ENCODE peak calls at places on chromosomes 12 and 14, in seven cellular contexts. Y is tibial nerve, J is HCT116, N is psoas muscle, W is AG04450, A is brain microvascular endothelial cell, F is H7. P is an unnamed sample. For H3K27me3, the result is how much of the 10 kb centered on the place peaks cover.

GRCh38 chr14:68688872-68689371 is 103.9 kb downstream of the ZFP36L1 start:
- DNase-seq in Y (no peak), J (no peak), N (no peak), W (no peak), A (peak), F (peak), P (no peak)

GRCh38 chr12:93571360-93571853 is 1.1 kb upstream of the SOCS2 start:
- DNase-seq in Y (peak), J (peak), N (peak), W (no peak), A (peak), F (peak), P (peak)

GRCh38 chr12:65539062-65539461 is 260.6 kb downstream of the MSRB3 start:
- DNase-seq in Y (no peak), J (no peak), N (no peak), W (no peak), A (no peak), F (no peak), P (no peak)

GRCh38 chr14:70754989-70755388 is 54.3 kb downstream of the MAP3K9 start:
- DNase-seq in Y (no peak), J (peak), N (no peak), W (no peak), A (peak), F (no peak), P (no peak)

GRCh38 chr12:3540387-3541320 is 49.7 kb downstream of the PRMT8 start:
- DNase-seq in Y (no peak), J (no peak), N (no peak), W (no peak), A (no peak), F (no peak), P (no peak)

GRCh38 chr14:100526632-100527031 is 60.6 kb downstream of the BEGAIN start:
- DNase-seq in Y (no peak), J (no peak), N (no peak), W (no peak), A (no peak), F (no peak), P (no peak)

GRCh38 chr14:80959448-80960006 is 4.1 kb downstream of the TSHR start:
- DNase-seq in Y (no peak), J (no peak), N (no peak), W (no peak), A (no peak), F (no peak), P (no peak)

GRCh38 chr14:22546722-22547071 is 42.3 kb downstream of the DAD1 start:
- DNase-seq in Y (no peak), J (no peak), N (no peak), W (no peak), A (no peak), F (no peak), P (no peak)

GRCh38 chr12:71804505-71804904 is 35.1 kb upstream of the TBC1D15 start:
- DNase-seq in Y (no peak), J (no peak), N (no peak), W (no peak), A (no peak), F (peak), P (no peak)

GRCh38 chr12:43921666-43922337 is 85.9 kb downstream of the TMEM117 start:
- DNase-seq in Y (no peak), J (no peak), N (no peak), W (no peak), A (peak), F (peak), P (no peak)
- H3K27me3 ChIP-seq in Y (under half), J (under half), N (under half), W (under half), A (under half), F (under half), P (under half)

GRCh38 chr14:96901227-96901626 is 104.0 kb downstream of the VRK1 start:
- DNase-seq in Y (no peak), J (no peak), N (no peak), W (no peak), A (no peak), F (no peak), P (no peak)
- H3K4me3 ChIP-seq in Y (no peak), J (no peak), N (no peak), W (no peak), A (no peak), F (no peak), P (no peak)

GRCh38 chr14:52949711-52950409 is 990 bp downstream of the FERMT2 start:
- DNase-seq in Y (peak), J (no peak), N (no peak), W (no peak), A (peak), F (peak), P (no peak)
- H3K27me3 ChIP-seq in Y (under half), J (under half), N (under half), W (under half), A (under half), F (under half), P (under half)

GRCh38 chr12:57227315-57228115 is 2.0 kb upstream of the SHMT2 start:
- DNase-seq in Y (no peak), J (no peak), N (no peak), W (no peak), A (no peak), F (no peak), P (no peak)
- H3K4me3 ChIP-seq in Y (no peak), J (no peak), N (no peak), W (no peak), A (no peak), F (peak), P (no peak)

DNA sequence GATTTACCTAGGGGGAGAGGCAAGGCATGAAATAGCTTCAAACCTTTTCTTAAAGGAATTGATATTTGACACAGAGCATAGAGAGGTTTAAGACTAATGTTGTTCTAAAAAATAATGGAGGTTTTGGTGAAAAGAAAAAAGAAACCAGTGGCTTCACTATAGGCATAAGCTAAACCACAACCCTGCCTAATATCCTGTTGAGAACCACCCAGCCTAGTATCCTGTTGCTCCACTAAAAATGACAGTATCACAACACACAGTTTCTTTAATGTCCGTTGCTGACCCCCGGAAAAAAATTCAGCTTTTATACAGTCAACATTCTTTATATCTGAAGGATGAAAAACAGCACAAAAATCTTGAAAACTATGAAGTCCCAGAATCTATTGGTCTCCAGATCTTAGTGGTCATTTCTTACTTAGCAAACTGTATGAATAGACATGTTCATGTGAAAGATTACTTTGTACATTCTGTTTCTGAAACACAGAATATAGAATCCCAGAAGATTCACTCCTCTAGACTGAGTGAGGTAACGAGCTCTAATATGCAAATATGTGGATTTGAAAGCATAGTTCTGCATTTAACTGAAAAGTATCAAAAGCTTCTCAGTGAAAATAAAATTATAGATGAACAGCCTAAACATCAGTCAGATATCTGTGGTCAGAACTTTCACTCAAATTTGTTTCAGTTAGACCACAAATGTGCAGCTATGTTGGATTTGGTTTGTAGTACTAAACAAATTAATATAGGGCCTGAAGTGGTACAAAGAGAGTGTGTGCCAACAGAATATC is 40.5 kb downstream of the GALC start:
- DNase-seq in Y (no peak), J (no peak), N (no peak), W (no peak), A (no peak), F (no peak), P (no peak)
- H3K27me3 ChIP-seq in Y (under half), J (under half), N (under half), W (under half), A (under half), F (under half), P (under half)

DNA sequence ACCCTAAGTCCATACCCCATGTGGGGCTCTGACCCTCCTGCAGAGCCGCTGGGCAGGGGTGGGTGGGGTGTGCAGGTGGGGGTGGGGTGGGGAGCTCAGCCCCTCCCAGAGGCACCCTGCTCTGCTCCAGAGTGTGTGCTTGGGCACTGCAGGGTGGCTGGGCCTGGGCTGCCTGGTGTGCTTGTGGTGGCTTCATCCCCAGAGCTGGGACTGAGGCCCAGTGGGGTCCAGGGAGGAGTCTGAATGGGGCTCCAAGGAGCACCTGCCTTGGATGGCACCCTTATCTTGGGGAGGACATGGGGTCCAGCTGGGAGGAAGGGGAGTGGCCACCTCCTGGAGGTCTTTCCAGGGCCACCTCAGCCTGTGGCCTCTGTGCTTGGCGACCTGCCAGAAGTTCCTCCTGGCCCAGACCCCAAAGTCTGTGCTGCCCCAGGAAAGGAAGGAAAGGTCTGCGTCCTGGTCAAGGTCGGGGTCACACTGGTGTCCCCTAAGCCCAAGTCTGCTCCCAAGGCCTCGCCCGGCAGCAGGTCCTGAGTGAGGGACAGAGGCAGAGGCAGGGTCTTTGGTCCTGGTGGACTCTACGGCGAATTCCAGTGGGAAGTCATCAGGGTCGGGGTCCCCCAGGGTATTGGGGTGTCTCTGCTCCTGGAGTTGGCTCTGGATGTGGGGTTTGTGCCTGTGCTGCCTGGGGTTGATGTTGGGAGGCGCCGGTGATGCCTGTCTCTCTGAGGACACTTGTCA is 373.4 kb downstream of the TMEM121 start:
- DNase-seq in Y (no peak), J (no peak), N (no peak), W (no peak), A (no peak), F (no peak), P (no peak)
- H3K4me3 ChIP-seq in Y (no peak), J (no peak), N (no peak), W (no peak), A (no peak), F (no peak), P (no peak)

P was measured in aorta.